ENCODE peak calls at places on chromosomes 11 and 22, in eight cellular contexts. B is NCI-H2227 treated with DMSO at 0.1 percent for 48 hours; M is fibroblast of lung; T is CD4-positive, CD25-positive, alpha-beta regulatory T cell; X is AG04450; L is fibroblast of the conjunctiva; S is stimulated activated CD4-positive, alpha-beta T cell treated with anti-CD3 and anti-CD28 coated beads, Interleukin-1b, Interleukin-23, amount 100 ng/mL, for 24 hours; Q is AML-193. G is an unnamed sample.

GRCh38 chr11:116853461-116854073 is 16.1 kb upstream of the APOA1 start:
- DNase-seq in B (no peak), M (peak), T (peak), X (peak), L (no peak), S (peak), Q (peak), G (no peak)

GRCh38 chr22:28142361-28142801 is 223.3 kb upstream of the PITPNB start:
- DNase-seq in B (no peak), M (peak), T (no peak), X (peak), L (peak), S (no peak), Q (no peak), G (no peak)

GRCh38 chr11:1564535-1565172 is 7.4 kb downstream of the DUSP8 start:
- DNase-seq in B (peak), M (peak), T (no peak), X (peak), L (peak), S (no peak), Q (no peak), G (no peak)

GRCh38 chr11:116357769-116358544 is 414.8 kb downstream of the BUD13 start:
- DNase-seq in B (no peak), M (peak), T (no peak), X (no peak), L (no peak), S (no peak), Q (no peak), G (no peak)

GRCh38 chr22:38172016-38172431 is 9.6 kb downstream of the PLA2G6 start:
- DNase-seq in B (no peak), M (peak), T (no peak), X (no peak), L (no peak), S (no peak), Q (no peak), G (peak)

GRCh38 chr11:41996558-41996957 is 537.1 kb upstream of the LRRC4C start:
- DNase-seq in B (no peak), M (peak), T (no peak), X (no peak), L (no peak), S (no peak), Q (no peak), G (no peak)

GRCh38 chr11:63770763-63771162 is 2.2 kb upstream of the ZFTA start:
- DNase-seq in B (no peak), M (no peak), T (no peak), X (no peak), L (no peak), S (no peak), Q (no peak), G (no peak)

GRCh38 chr11:7890417-7891179 is 40.5 kb downstream of the OR10A6 start:
- DNase-seq in B (no peak), M (no peak), T (no peak), X (no peak), L (no peak), S (no peak), Q (no peak), G (no peak)

GRCh38 chr11:34349882-34350281 is 7.9 kb downstream of the ABTB2 start:
- DNase-seq in B (no peak), M (peak), T (no peak), X (no peak), L (no peak), S (no peak), Q (no peak), G (no peak)

GRCh38 chr11:119975561-119976152 is 162.3 kb downstream of the TRIM29 start:
- DNase-seq in B (peak), M (no peak), T (no peak), X (no peak), L (no peak), S (no peak), Q (no peak), G (no peak)

GRCh38 chr11:70552167-70552435 is 153.8 kb downstream of the CTTN start:
- DNase-seq in B (no peak), M (no peak), T (no peak), X (no peak), L (no peak), S (no peak), Q (no peak), G (no peak)

GRCh38 chr11:130000552-130001176 is 2.0 kb downstream of the PRDM10 start:
- DNase-seq in B (no peak), M (no peak), T (no peak), X (no peak), L (no peak), S (no peak), Q (peak), G (no peak)

GRCh38 chr11:70073188-70073817 is 4.8 kb upstream of the ANO1 start:
- DNase-seq in B (no peak), M (peak), T (no peak), X (peak), L (no peak), S (no peak), Q (no peak), G (no peak)

GRCh38 chr11:118151421-118151820 is 1.2 kb downstream of the SCN4B start:
- DNase-seq in B (no peak), M (peak), T (no peak), X (no peak), L (no peak), S (no peak), Q (no peak), G (no peak)